ENCODE peak calls at places on chromosomes 2 and 18, in six cellular contexts. V is lower leg skin, T is foreskin fibroblast, P is fibroblast of lung, O is transverse colon, B is esophagus squamous epithelium. L is an unnamed sample.

GRCh38 chr2:128408349-128409305 is 90.0 kb upstream of the HS6ST1 start:
- DNase-seq in V (peak), T (peak), P (peak), O (no peak), B (no peak), L (peak)

GRCh38 chr18:32812342-32812741 is 39.5 kb upstream of the KLHL14 start:
- DNase-seq in V (no peak), T (no peak), P (no peak), O (no peak), B (no peak), L (no peak)

GRCh38 chr2:21787931-21788330 is 664.2 kb downstream of the TDRD15 start:
- DNase-seq in V (no peak), T (peak), P (peak), O (no peak), B (no peak), L (no peak)

GRCh38 chr2:74813201-74813600 is 20.7 kb upstream of the HK2 start:
- DNase-seq in V (no peak), T (no peak), P (no peak), O (no peak), B (no peak), L (no peak)

GRCh38 chr2:72629062-72629461 is 196.8 kb downstream of the EXOC6B start:
- DNase-seq in V (no peak), T (peak), P (peak), O (no peak), B (no peak), L (no peak)

GRCh38 chr2:54768772-54769428 is 45.4 kb downstream of the EML6 start:
- DNase-seq in V (no peak), T (peak), P (no peak), O (no peak), B (no peak), L (no peak)

GRCh38 chr18:33749831-33750230 is 171.8 kb downstream of the ASXL3 start:
- DNase-seq in V (no peak), T (peak), P (no peak), O (no peak), B (no peak), L (no peak)

GRCh38 chr18:55735199-55735855 is 147.3 kb upstream of the TCF4 start:
- DNase-seq in V (no peak), T (no peak), P (no peak), O (no peak), B (no peak), L (no peak)

GRCh38 chr2:174740718-174741117 is 23.6 kb downstream of the CHRNA1 start:
- DNase-seq in V (no peak), T (no peak), P (no peak), O (no peak), B (no peak), L (no peak)

GRCh38 chr18:76875390-76876330 is 53.3 kb downstream of the ZNF236 start:
- DNase-seq in V (no peak), T (peak), P (peak), O (peak), B (no peak), L (no peak)

GRCh38 chr18:75293591-75293990 is 83.0 kb downstream of the TSHZ1 start:
- DNase-seq in V (no peak), T (peak), P (no peak), O (no peak), B (no peak), L (no peak)

GRCh38 chr18:77554061-77554460 is 304.4 kb downstream of the GALR1 start:
- DNase-seq in V (no peak), T (no peak), P (no peak), O (no peak), B (no peak), L (peak)

GRCh38 chr2:134774786-134775641 is 56.2 kb upstream of the TMEM163 start:
- DNase-seq in V (no peak), T (peak), P (no peak), O (no peak), B (no peak), L (peak)

GRCh38 chr2:118016911-118017310 is 3.0 kb upstream of the CCDC93 start:
- DNase-seq in V (no peak), T (peak), P (no peak), O (no peak), B (no peak), L (no peak)

GRCh38 chr2:64654993-64655666 is 1.4 kb upstream of the SERTAD2 start:
- DNase-seq in V (no peak), T (peak), P (no peak), O (no peak), B (no peak), L (no peak)

GRCh38 chr2:193816008-193816407 is 1621.3 kb upstream of the TMEFF2 start:
- DNase-seq in V (no peak), T (no peak), P (no peak), O (no peak), B (no peak), L (no peak)

GRCh38 chr18:48031011-48031480 is 100.6 kb upstream of the SMAD2 start:
- DNase-seq in V (peak), T (peak), P (peak), O (peak), B (no peak), L (no peak)

GRCh38 chr2:50895058-50895457 is 136.9 kb downstream of the NRXN1 start:
- DNase-seq in V (no peak), T (peak), P (no peak), O (no peak), B (no peak), L (no peak)

GRCh38 chr2:134314656-134315377 is 60.9 kb downstream of the MGAT5 start:
- DNase-seq in V (no peak), T (no peak), P (no peak), O (no peak), B (no peak), L (no peak)

GRCh38 chr2:239594772-239595608 is 194.2 kb upstream of the HDAC4 start:
- DNase-seq in V (peak), T (no peak), P (no peak), O (no peak), B (no peak), L (no peak)

GRCh38 chr2:152525277-152525838 is 190.4 kb downstream of the FMNL2 start:
- DNase-seq in V (no peak), T (peak), P (no peak), O (peak), B (no peak), L (no peak)

GRCh38 chr18:50649821-50650220 is 89.9 kb downstream of the MAPK4 start:
- DNase-seq in V (no peak), T (no peak), P (no peak), O (peak), B (no peak), L (no peak)

GRCh38 chr2:204663816-204664421 is 118.6 kb downstream of the PARD3B start:
- DNase-seq in V (no peak), T (no peak), P (no peak), O (no peak), B (no peak), L (no peak)

GRCh38 chr2:120373424-120373823 is 27.5 kb downstream of the INHBB start:
- DNase-seq in V (no peak), T (no peak), P (no peak), O (no peak), B (no peak), L (no peak)

GRCh38 chr2:72181616-72182015 is 34.0 kb upstream of the CYP26B1 start:
- DNase-seq in V (no peak), T (no peak), P (no peak), O (no peak), B (no peak), L (peak)

GRCh38 chr2:9423922-9424272 is 443 bp downstream of the CPSF3 start:
- DNase-seq in V (no peak), T (peak), P (peak), O (peak), B (no peak), L (no peak)

GRCh38 chr2:117856415-117857210 is 42.1 kb downstream of the DDX18 start:
- DNase-seq in V (no peak), T (peak), P (peak), O (no peak), B (no peak), L (no peak)

GRCh38 chr2:159902722-159903121 is 104.7 kb upstream of the CD302 start:
- DNase-seq in V (no peak), T (no peak), P (no peak), O (no peak), B (no peak), L (no peak)

GRCh38 chr2:189533274-189534035 is 47.1 kb downstream of the SLC40A1 start:
- DNase-seq in V (no peak), T (peak), P (no peak), O (no peak), B (no peak), L (no peak)

GRCh38 chr2:71474744-71475421 is 21.5 kb downstream of the DYSF start:
- DNase-seq in V (no peak), T (no peak), P (no peak), O (no peak), B (no peak), L (no peak)

GRCh38 chr2:73243884-73244570 is 9.9 kb downstream of the CCT7 start:
- DNase-seq in V (no peak), T (peak), P (peak), O (no peak), B (no peak), L (no peak)

GRCh38 chr2:56464613-56465012 is 280.8 kb downstream of the CCDC85A start:
- DNase-seq in V (no peak), T (no peak), P (no peak), O (no peak), B (no peak), L (no peak)

GRCh38 chr2:2812648-2813047 is 481.6 kb upstream of the MYT1L start:
- DNase-seq in V (no peak), T (no peak), P (no peak), O (no peak), B (no peak), L (no peak)
- H3K4me3 ChIP-seq in V (no peak), T (no peak), P (no peak), O (no peak), B (no peak), L (no peak)

GRCh38 chr2:27863146-27863545 is 27.0 kb downstream of the RBKS start:
- DNase-seq in V (no peak), T (no peak), P (no peak), O (no peak), B (no peak), L (no peak)
- H3K4me3 ChIP-seq in V (no peak), T (no peak), P (no peak), O (no peak), B (no peak), L (no peak)

DNA sequence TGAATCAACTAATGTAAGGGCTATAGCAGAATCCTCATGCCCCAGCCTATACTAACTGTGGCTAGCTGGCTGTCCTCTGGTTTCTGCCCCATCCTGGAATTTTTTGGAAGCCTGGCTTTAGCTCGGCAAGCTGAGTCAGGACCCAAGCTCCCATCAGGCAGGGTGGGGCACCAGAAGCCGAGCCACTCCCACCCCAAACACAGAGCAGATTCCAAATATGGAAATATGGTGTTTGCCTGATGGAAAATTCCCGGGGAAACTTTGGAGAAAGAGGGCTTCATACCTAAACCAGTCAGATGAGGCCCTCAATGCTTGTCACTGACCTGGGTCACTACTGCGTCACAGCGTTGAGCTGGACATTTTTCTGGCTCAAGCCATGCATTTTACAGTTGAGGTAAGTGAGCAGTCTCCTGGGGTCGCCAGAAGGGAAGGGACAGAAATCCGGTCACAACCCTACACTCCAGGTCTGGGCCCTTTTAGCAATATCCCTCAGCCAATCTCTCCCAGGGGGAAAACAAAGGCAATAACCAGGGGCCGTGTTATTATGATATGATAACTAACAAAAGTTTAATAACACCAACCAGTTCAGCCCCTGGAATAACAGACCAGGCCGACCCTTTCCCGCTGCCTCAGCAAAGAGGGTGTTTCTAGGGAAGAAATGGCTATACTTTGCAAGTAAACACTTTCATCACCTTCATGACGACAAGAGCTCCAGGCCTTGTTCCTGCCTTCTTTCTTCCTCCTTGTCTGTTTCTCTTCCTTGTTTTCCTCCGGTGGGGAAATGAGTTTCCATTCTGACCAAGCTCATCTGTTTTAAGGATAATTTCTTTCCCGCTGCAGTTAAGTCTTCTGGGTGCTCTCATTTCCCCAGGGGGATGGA is 37.7 kb downstream of the PSD4 start:
- DNase-seq in V (no peak), T (peak), P (peak), O (no peak), B (no peak), L (no peak)
- H3K4me3 ChIP-seq in V (no peak), T (no peak), P (no peak), O (no peak), B (peak), L (peak)

DNA sequence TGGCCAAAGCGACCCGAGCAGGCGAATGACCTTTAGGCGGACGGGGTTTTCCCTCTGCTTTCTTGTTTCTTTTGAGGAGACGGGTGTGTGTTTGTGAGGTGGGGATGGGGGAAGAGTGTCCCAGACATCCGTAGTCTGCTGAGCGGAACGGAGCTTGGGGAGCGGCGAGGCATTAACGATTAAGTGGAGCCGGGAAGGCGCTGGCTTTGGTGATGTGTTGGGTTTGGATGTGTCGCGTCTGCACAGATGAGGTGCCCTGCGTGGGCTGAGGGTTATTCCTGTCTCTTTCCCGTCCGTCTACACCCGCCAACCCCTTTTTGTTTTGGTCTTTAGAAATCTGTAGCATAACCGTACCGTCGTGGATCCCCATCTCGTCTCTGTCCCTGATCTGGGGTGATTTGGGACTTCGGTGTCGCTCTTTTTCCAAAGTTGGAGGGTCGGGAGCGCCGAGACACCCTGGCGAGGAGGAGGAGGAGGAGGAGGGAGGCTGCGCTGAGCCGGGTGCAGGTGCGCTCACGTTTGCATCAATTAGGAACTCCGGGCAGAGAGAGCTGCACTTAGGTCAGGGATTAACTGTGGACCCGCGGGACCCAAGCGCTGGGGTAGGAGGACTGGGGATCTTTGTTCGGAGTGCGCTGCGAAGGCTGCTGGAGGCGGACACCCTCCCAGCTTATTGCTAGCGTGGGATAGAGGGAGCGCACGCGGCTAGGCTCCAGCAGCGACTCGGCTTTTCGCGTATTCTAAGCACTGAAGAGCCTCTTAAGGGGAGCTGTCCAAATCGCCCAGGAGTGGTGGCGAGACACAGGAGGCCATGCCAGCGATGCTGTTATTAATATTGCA is 720.2 kb downstream of the DPP10 start:
- DNase-seq in V (no peak), T (peak), P (no peak), O (no peak), B (no peak), L (no peak)
- H3K4me3 ChIP-seq in V (no peak), T (no peak), P (no peak), O (peak), B (peak), L (peak)

GRCh38 chr2:209808521-209808920 is 36.9 kb downstream of the UNC80 start:
- DNase-seq in V (no peak), T (no peak), P (no peak), O (no peak), B (no peak), L (no peak)
- H3K4me3 ChIP-seq in V (no peak), T (no peak), P (no peak), O (no peak), B (no peak), L (no peak)

DNA sequence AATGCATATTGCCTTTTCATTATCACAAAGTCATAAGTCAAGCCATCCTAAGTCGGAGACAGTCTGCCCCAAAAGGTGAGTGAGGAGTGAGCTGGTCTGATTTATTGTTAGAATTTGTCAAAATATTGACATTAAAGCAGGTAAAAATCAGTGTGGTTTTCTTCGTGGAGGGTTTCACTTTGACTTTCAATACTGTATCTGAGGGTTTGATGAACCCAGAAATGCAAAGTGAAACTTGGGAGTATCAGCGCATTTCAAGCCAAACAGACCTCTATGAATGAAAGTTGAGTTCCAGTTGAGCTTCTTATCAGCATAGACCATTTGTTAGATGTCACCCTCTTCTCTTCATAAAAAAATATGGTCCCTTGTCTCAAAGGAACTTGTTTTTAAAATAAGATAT is 21.7 kb upstream of the CXCR4 start:
- DNase-seq in V (no peak), T (no peak), P (no peak), O (no peak), B (no peak), L (no peak)
- H3K4me3 ChIP-seq in V (no peak), T (no peak), P (no peak), O (no peak), B (no peak), L (no peak)

DNA sequence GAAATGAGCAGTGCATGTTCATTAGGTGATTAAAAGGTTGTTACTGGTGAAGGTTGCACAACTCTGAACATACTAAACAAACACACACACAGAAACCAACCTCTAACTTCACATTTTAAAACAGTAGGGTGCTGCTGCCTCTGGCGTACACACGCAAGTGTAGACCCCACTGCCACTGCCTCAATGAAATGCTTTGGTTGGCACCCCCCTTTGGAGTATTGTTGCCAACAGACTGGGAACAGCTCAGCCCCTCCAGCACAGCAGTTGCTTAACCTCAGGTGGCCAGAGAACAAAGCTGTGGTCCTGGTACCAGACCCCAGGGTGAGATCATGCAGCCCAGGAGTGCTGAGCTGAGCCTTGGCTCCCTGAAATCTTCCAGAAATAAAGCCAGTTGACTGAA is 138.6 kb downstream of the TMEM18 start:
- DNase-seq in V (no peak), T (no peak), P (no peak), O (no peak), B (no peak), L (peak)
- H3K4me3 ChIP-seq in V (no peak), T (no peak), P (no peak), O (no peak), B (no peak), L (no peak)

DNA sequence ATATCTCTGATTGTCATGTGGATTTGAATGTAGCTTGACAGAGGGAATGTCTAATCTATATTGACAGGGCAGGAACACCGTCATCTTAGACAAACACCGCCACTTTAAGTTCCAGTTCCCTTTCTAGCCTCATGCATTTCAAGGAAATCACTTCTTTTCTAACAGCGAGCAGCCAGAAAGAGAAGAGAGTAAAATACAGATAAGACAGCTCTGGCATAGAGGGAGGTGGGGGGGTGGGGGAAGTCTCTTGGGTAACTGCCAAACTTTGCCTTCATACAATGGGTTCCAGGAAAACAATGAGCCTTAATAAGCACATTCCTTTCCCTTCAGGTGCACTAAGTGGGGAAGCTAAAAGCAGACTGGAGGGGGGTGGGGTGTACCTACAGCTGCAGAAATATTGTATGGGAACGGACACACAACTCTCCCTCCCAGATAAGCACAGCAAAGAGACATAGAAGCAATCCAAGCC is 37.2 kb downstream of the CASP10 start:
- DNase-seq in V (no peak), T (no peak), P (no peak), O (peak), B (no peak), L (no peak)
- H3K4me3 ChIP-seq in V (no peak), T (no peak), P (no peak), O (no peak), B (no peak), L (no peak)